ENCODE peak calls at places on chromosomes 7 and 10, in five cellular contexts. Y is esophagus muscularis mucosa; X is hippocampal formation; Q is activated CD8-positive, alpha-beta memory T cell treated with anti-CD3 and anti-CD28 coated beads for 24 hours; R is OCI-LY7. Z is an unnamed sample.

GRCh38 chr7:86784765-86785164 is 141.1 kb downstream of the GRM3 start:
- DNase-seq in Y (no peak), X (peak), Q (no peak), R (no peak), Z (no peak)

GRCh38 chr7:2029211-2029905 is 203.4 kb downstream of the MAD1L1 start:
- DNase-seq in Y (no peak), X (no peak), Q (no peak), R (no peak), Z (no peak)

GRCh38 chr7:64131696-64132095 is 75.3 kb upstream of the ZNF735 start:
- DNase-seq in Y (no peak), X (no peak), Q (no peak), R (no peak), Z (no peak)

GRCh38 chr7:106068986-106069385 is 43.1 kb downstream of the SYPL1 start:
- DNase-seq in Y (peak), X (no peak), Q (no peak), R (no peak), Z (peak)

GRCh38 chr7:135441791-135442190 is 68.1 kb downstream of the CNOT4 start:
- DNase-seq in Y (no peak), X (no peak), Q (no peak), R (no peak), Z (no peak)

GRCh38 chr7:82376739-82377138 is 66.8 kb downstream of the CACNA2D1 start:
- DNase-seq in Y (no peak), X (no peak), Q (no peak), R (no peak), Z (no peak)

GRCh38 chr7:150848561-150849115 is 3.7 kb upstream of the AOC1 start:
- DNase-seq in Y (peak), X (no peak), Q (peak), R (no peak), Z (no peak)

GRCh38 chr10:93873427-93874115 is 20.2 kb upstream of the SLC35G1 start:
- DNase-seq in Y (peak), X (no peak), Q (no peak), R (no peak), Z (no peak)

GRCh38 chr7:78794101-78794500 is 659.4 kb downstream of the MAGI2 start:
- DNase-seq in Y (no peak), X (no peak), Q (no peak), R (no peak), Z (no peak)

GRCh38 chr7:106012935-106013439 is 49.9 kb downstream of the CDHR3 start:
- DNase-seq in Y (no peak), X (no peak), Q (no peak), R (no peak), Z (peak)

GRCh38 chr10:5095687-5096086 is 1.5 kb downstream of the AKR1C3 start:
- DNase-seq in Y (no peak), X (no peak), Q (no peak), R (no peak), Z (no peak)